ENCODE peak calls at places on chromosomes 16 and 17, in five cellular contexts. One of them, this sample, is unnamed.

GRCh38 chr17:19346351-19347255 is 15.9 kb downstream of the B9D1 start:
- DNase-seq in MCF 10A: peak
- DNase-seq in cardiac muscle cell: no peak
- DNase-seq in CD4-positive, alpha-beta T cell: no peak
- DNase-seq in fibroblast of villous mesenchyme: peak
- DNase-seq in this sample: peak

GRCh38 chr17:43599046-43599395 is 52.9 kb upstream of the ETV4 start:
- DNase-seq in MCF 10A: no peak
- DNase-seq in cardiac muscle cell: no peak
- DNase-seq in CD4-positive, alpha-beta T cell: no peak
- DNase-seq in fibroblast of villous mesenchyme: no peak
- DNase-seq in this sample: no peak

GRCh38 chr16:66493490-66494401 is 56.2 kb downstream of the TK2 start:
- DNase-seq in MCF 10A: no peak
- DNase-seq in cardiac muscle cell: no peak
- DNase-seq in CD4-positive, alpha-beta T cell: no peak
- DNase-seq in fibroblast of villous mesenchyme: no peak
- DNase-seq in this sample: no peak

GRCh38 chr17:51461578-51462004 is 201.2 kb downstream of the UTP18 start:
- DNase-seq in MCF 10A: peak
- DNase-seq in cardiac muscle cell: peak
- DNase-seq in CD4-positive, alpha-beta T cell: peak
- DNase-seq in fibroblast of villous mesenchyme: peak
- DNase-seq in this sample: peak

GRCh38 chr17:49031965-49032928 is 35.1 kb downstream of the IGF2BP1 start:
- DNase-seq in MCF 10A: peak
- DNase-seq in cardiac muscle cell: peak
- DNase-seq in CD4-positive, alpha-beta T cell: peak
- DNase-seq in fibroblast of villous mesenchyme: peak
- DNase-seq in this sample: peak

GRCh38 chr16:79316004-79316458 is 284.5 kb downstream of the MAF start:
- DNase-seq in MCF 10A: no peak
- DNase-seq in cardiac muscle cell: no peak
- DNase-seq in CD4-positive, alpha-beta T cell: no peak
- DNase-seq in fibroblast of villous mesenchyme: no peak
- DNase-seq in this sample: no peak

GRCh38 chr16:68090526-68090925 is 5.4 kb downstream of the NFATC3 start:
- DNase-seq in MCF 10A: no peak
- DNase-seq in cardiac muscle cell: no peak
- DNase-seq in CD4-positive, alpha-beta T cell: no peak
- DNase-seq in fibroblast of villous mesenchyme: no peak
- DNase-seq in this sample: no peak

GRCh38 chr17:77120866-77121265 is 19.9 kb upstream of the SEC14L1 start:
- DNase-seq in MCF 10A: no peak
- DNase-seq in cardiac muscle cell: no peak
- DNase-seq in CD4-positive, alpha-beta T cell: no peak
- DNase-seq in fibroblast of villous mesenchyme: no peak
- DNase-seq in this sample: no peak

GRCh38 chr16:28213396-28213795 is 1.6 kb upstream of the XPO6 start:
- DNase-seq in MCF 10A: no peak
- DNase-seq in cardiac muscle cell: no peak
- DNase-seq in CD4-positive, alpha-beta T cell: no peak
- DNase-seq in fibroblast of villous mesenchyme: no peak
- DNase-seq in this sample: no peak

GRCh38 chr16:969508-970378 is 1.0 kb downstream of the LMF1 start:
- DNase-seq in MCF 10A: no peak
- DNase-seq in cardiac muscle cell: peak
- DNase-seq in CD4-positive, alpha-beta T cell: no peak
- DNase-seq in fibroblast of villous mesenchyme: peak
- DNase-seq in this sample: no peak

GRCh38 chr16:8310356-8310755 is 280.0 kb downstream of the TMEM114 start:
- DNase-seq in MCF 10A: no peak
- DNase-seq in cardiac muscle cell: no peak
- DNase-seq in CD4-positive, alpha-beta T cell: no peak
- DNase-seq in fibroblast of villous mesenchyme: no peak
- DNase-seq in this sample: no peak

GRCh38 chr17:36591434-36592315 is at the start of gene DHRS11:
- DNase-seq in MCF 10A: peak
- DNase-seq in cardiac muscle cell: peak
- DNase-seq in CD4-positive, alpha-beta T cell: peak
- DNase-seq in fibroblast of villous mesenchyme: peak
- DNase-seq in this sample: peak

GRCh38 chr17:1673041-1673790 is 11.5 kb downstream of the PRPF8 start:
- DNase-seq in MCF 10A: no peak
- DNase-seq in cardiac muscle cell: no peak
- DNase-seq in CD4-positive, alpha-beta T cell: no peak
- DNase-seq in fibroblast of villous mesenchyme: no peak
- DNase-seq in this sample: no peak

GRCh38 chr17:61307905-61308886 is 91.4 kb upstream of the TBX2 start:
- DNase-seq in MCF 10A: peak
- DNase-seq in cardiac muscle cell: no peak
- DNase-seq in CD4-positive, alpha-beta T cell: no peak
- DNase-seq in fibroblast of villous mesenchyme: peak
- DNase-seq in this sample: no peak

GRCh38 chr16:728131-728889 is 1.4 kb downstream of the HAGHL start:
- DNase-seq in MCF 10A: peak
- DNase-seq in cardiac muscle cell: peak
- DNase-seq in CD4-positive, alpha-beta T cell: peak
- DNase-seq in fibroblast of villous mesenchyme: peak
- DNase-seq in this sample: peak

GRCh38 chr17:57522436-57523005 is 222.6 kb downstream of the CCDC182 start:
- DNase-seq in MCF 10A: no peak
- DNase-seq in cardiac muscle cell: peak
- DNase-seq in CD4-positive, alpha-beta T cell: no peak
- DNase-seq in fibroblast of villous mesenchyme: no peak
- DNase-seq in this sample: no peak

GRCh38 chr17:30232015-30232821 is 3.3 kb downstream of the SLC6A4 start:
- DNase-seq in MCF 10A: no peak
- DNase-seq in cardiac muscle cell: no peak
- DNase-seq in CD4-positive, alpha-beta T cell: no peak
- DNase-seq in fibroblast of villous mesenchyme: no peak
- DNase-seq in this sample: no peak

GRCh38 chr16:67555795-67556212 is 6.5 kb upstream of the CTCF start:
- DNase-seq in MCF 10A: peak
- DNase-seq in cardiac muscle cell: no peak
- DNase-seq in CD4-positive, alpha-beta T cell: no peak
- DNase-seq in fibroblast of villous mesenchyme: peak
- DNase-seq in this sample: peak

GRCh38 chr16:48622456-48623303 is 12.7 kb upstream of the N4BP1 start:
- DNase-seq in MCF 10A: no peak
- DNase-seq in cardiac muscle cell: no peak
- DNase-seq in CD4-positive, alpha-beta T cell: no peak
- DNase-seq in fibroblast of villous mesenchyme: no peak
- DNase-seq in this sample: no peak

GRCh38 chr16:88519240-88519639 is 51.0 kb upstream of the ZC3H18 start:
- DNase-seq in MCF 10A: no peak
- DNase-seq in cardiac muscle cell: no peak
- DNase-seq in CD4-positive, alpha-beta T cell: no peak
- DNase-seq in fibroblast of villous mesenchyme: no peak
- DNase-seq in this sample: no peak

GRCh38 chr17:29059281-29059680 is 16.3 kb downstream of the PIPOX start:
- DNase-seq in MCF 10A: peak
- DNase-seq in cardiac muscle cell: no peak
- DNase-seq in CD4-positive, alpha-beta T cell: no peak
- DNase-seq in fibroblast of villous mesenchyme: peak
- DNase-seq in this sample: peak

GRCh38 chr16:55853114-55853513 is 20.2 kb upstream of the CES1 start:
- DNase-seq in MCF 10A: peak
- DNase-seq in cardiac muscle cell: no peak
- DNase-seq in CD4-positive, alpha-beta T cell: no peak
- DNase-seq in fibroblast of villous mesenchyme: no peak
- DNase-seq in this sample: no peak

GRCh38 chr17:46046957-46047356 is 47.9 kb downstream of the STH start:
- DNase-seq in MCF 10A: no peak
- DNase-seq in cardiac muscle cell: no peak
- DNase-seq in CD4-positive, alpha-beta T cell: no peak
- DNase-seq in fibroblast of villous mesenchyme: peak
- DNase-seq in this sample: no peak

GRCh38 chr16:77584205-77584859 is 138.0 kb upstream of the NUDT7 start:
- DNase-seq in MCF 10A: peak
- DNase-seq in cardiac muscle cell: peak
- DNase-seq in CD4-positive, alpha-beta T cell: peak
- DNase-seq in fibroblast of villous mesenchyme: peak
- DNase-seq in this sample: peak

GRCh38 chr16:2964416-2965223 is 545 bp downstream of the KREMEN2 start:
- DNase-seq in MCF 10A: peak
- DNase-seq in cardiac muscle cell: peak
- DNase-seq in CD4-positive, alpha-beta T cell: no peak
- DNase-seq in fibroblast of villous mesenchyme: no peak
- DNase-seq in this sample: peak

GRCh38 chr16:4679854-4680636 is 13.3 kb upstream of the NUDT16L1 start:
- DNase-seq in MCF 10A: peak
- DNase-seq in cardiac muscle cell: no peak
- DNase-seq in CD4-positive, alpha-beta T cell: no peak
- DNase-seq in fibroblast of villous mesenchyme: peak
- DNase-seq in this sample: peak

GRCh38 chr16:28866454-28866804 is 2.8 kb downstream of the SH2B1 start:
- DNase-seq in MCF 10A: no peak
- DNase-seq in cardiac muscle cell: no peak
- DNase-seq in CD4-positive, alpha-beta T cell: no peak
- DNase-seq in fibroblast of villous mesenchyme: no peak
- DNase-seq in this sample: no peak

GRCh38 chr16:50195276-50195675 is 42.2 kb downstream of the TENT4B start:
- DNase-seq in MCF 10A: peak
- DNase-seq in cardiac muscle cell: no peak
- DNase-seq in CD4-positive, alpha-beta T cell: no peak
- DNase-seq in fibroblast of villous mesenchyme: peak
- DNase-seq in this sample: peak

GRCh38 chr17:66351053-66351452 is 48.6 kb downstream of the PRKCA start:
- DNase-seq in MCF 10A: no peak
- DNase-seq in cardiac muscle cell: no peak
- DNase-seq in CD4-positive, alpha-beta T cell: no peak
- DNase-seq in fibroblast of villous mesenchyme: no peak
- DNase-seq in this sample: no peak

GRCh38 chr16:75252946-75253911 is 1.8 kb upstream of the BCAR1 start:
- DNase-seq in MCF 10A: no peak
- DNase-seq in cardiac muscle cell: no peak
- DNase-seq in CD4-positive, alpha-beta T cell: no peak
- DNase-seq in fibroblast of villous mesenchyme: peak
- DNase-seq in this sample: no peak

GRCh38 chr16:1037023-1037933 is 35.3 kb upstream of the SSTR5 start:
- DNase-seq in MCF 10A: peak
- DNase-seq in cardiac muscle cell: no peak
- DNase-seq in CD4-positive, alpha-beta T cell: no peak
- DNase-seq in fibroblast of villous mesenchyme: peak
- DNase-seq in this sample: peak

GRCh38 chr17:15154618-15155017 is 110.5 kb downstream of the PMP22 start:
- DNase-seq in MCF 10A: peak
- DNase-seq in cardiac muscle cell: no peak
- DNase-seq in CD4-positive, alpha-beta T cell: no peak
- DNase-seq in fibroblast of villous mesenchyme: peak
- DNase-seq in this sample: no peak

GRCh38 chr17:39928868-39929651 is 1.5 kb downstream of the LRRC3C start:
- DNase-seq in MCF 10A: peak
- DNase-seq in cardiac muscle cell: no peak
- DNase-seq in CD4-positive, alpha-beta T cell: no peak
- DNase-seq in fibroblast of villous mesenchyme: peak
- DNase-seq in this sample: peak

GRCh38 chr17:45013021-45013997 is 38.1 kb downstream of the DCAKD start:
- DNase-seq in MCF 10A: no peak
- DNase-seq in cardiac muscle cell: no peak
- DNase-seq in CD4-positive, alpha-beta T cell: no peak
- DNase-seq in fibroblast of villous mesenchyme: no peak
- DNase-seq in this sample: no peak

GRCh38 chr16:47519037-47519436 is 57.9 kb downstream of the PHKB start:
- DNase-seq in MCF 10A: no peak
- DNase-seq in cardiac muscle cell: no peak
- DNase-seq in CD4-positive, alpha-beta T cell: no peak
- DNase-seq in fibroblast of villous mesenchyme: no peak
- DNase-seq in this sample: no peak

GRCh38 chr16:28872952-28873351 is 5.3 kb upstream of the ATP2A1 start:
- DNase-seq in MCF 10A: no peak
- DNase-seq in cardiac muscle cell: no peak
- DNase-seq in CD4-positive, alpha-beta T cell: no peak
- DNase-seq in fibroblast of villous mesenchyme: no peak
- DNase-seq in this sample: no peak

GRCh38 chr17:61806081-61806828 is 57.1 kb downstream of the BRIP1 start:
- DNase-seq in MCF 10A: no peak
- DNase-seq in cardiac muscle cell: no peak
- DNase-seq in CD4-positive, alpha-beta T cell: no peak
- DNase-seq in fibroblast of villous mesenchyme: no peak
- DNase-seq in this sample: no peak

DNA sequence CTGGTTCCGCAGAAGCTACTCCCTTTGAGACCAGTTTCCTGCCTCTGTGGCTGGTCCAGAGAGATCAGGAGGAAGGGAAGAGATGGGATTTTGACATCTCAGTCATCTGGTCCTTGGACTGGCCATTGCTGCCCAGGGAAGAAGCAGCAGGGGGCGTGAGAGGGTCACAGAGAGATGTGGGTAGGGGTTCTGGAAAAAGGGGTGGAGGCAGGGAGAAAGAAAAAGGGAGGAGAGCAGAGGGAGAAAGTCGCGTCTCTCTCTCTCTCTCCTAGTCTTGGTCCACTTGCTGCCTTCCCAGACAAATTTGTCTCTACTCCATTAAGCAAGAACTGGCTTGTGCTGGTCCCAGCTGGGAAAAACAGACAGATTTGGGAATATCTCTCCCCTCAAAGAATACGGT is 4.4 kb downstream of the SHBG start:
- DNase-seq in MCF 10A: peak
- DNase-seq in cardiac muscle cell: peak
- DNase-seq in CD4-positive, alpha-beta T cell: no peak
- DNase-seq in fibroblast of villous mesenchyme: peak
- DNase-seq in this sample: peak
- TF ChIP-seq CTCF in MCF 10A: peak
- TF ChIP-seq CTCF in cardiac muscle cell: peak
- TF ChIP-seq CTCF in CD4-positive, alpha-beta T cell: no peak
- TF ChIP-seq CTCF in fibroblast of villous mesenchyme: peak
- TF ChIP-seq CTCF in this sample: no peak

GRCh38 chr16:71542377-71542776 is 16.2 kb downstream of the CHST4 start:
- DNase-seq in MCF 10A: peak
- DNase-seq in cardiac muscle cell: peak
- DNase-seq in CD4-positive, alpha-beta T cell: peak
- DNase-seq in fibroblast of villous mesenchyme: peak
- DNase-seq in this sample: peak
- TF ChIP-seq CTCF in MCF 10A: peak
- TF ChIP-seq CTCF in cardiac muscle cell: peak
- TF ChIP-seq CTCF in CD4-positive, alpha-beta T cell: peak
- TF ChIP-seq CTCF in fibroblast of villous mesenchyme: peak
- TF ChIP-seq CTCF in this sample: no peak

DNA sequence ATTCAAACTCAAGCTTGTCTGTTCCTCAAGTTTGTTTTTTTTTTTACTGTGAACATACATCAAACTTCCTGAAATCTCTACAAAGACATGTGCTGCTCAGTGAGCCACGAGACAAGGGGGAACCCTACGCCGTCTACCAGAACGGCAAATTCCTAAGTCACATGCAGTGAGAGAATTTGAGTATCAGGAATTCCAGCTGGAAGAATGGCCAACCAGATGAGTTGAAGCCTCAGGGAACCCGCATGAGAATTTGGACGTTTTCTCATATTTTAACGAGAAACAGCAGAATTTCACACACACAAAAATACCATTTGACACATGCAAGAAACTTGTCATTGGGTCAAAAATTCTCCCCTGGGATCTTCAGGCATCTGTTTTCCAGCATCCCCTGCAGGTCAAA is 414.2 kb upstream of the GOT2 start:
- DNase-seq in MCF 10A: no peak
- DNase-seq in cardiac muscle cell: no peak
- DNase-seq in CD4-positive, alpha-beta T cell: no peak
- DNase-seq in fibroblast of villous mesenchyme: no peak
- DNase-seq in this sample: no peak
- TF ChIP-seq CTCF in MCF 10A: no peak
- TF ChIP-seq CTCF in cardiac muscle cell: no peak
- TF ChIP-seq CTCF in CD4-positive, alpha-beta T cell: no peak
- TF ChIP-seq CTCF in fibroblast of villous mesenchyme: no peak
- TF ChIP-seq CTCF in this sample: no peak

GRCh38 chr17:74737299-74738050 is 419 bp downstream of the RAB37 start:
- DNase-seq in MCF 10A: no peak
- DNase-seq in cardiac muscle cell: peak
- DNase-seq in CD4-positive, alpha-beta T cell: no peak
- DNase-seq in fibroblast of villous mesenchyme: no peak
- DNase-seq in this sample: no peak
- TF ChIP-seq CTCF in MCF 10A: peak
- TF ChIP-seq CTCF in cardiac muscle cell: peak
- TF ChIP-seq CTCF in CD4-positive, alpha-beta T cell: no peak
- TF ChIP-seq CTCF in fibroblast of villous mesenchyme: peak
- TF ChIP-seq CTCF in this sample: no peak

This sample was measured in RWPE1.